ENCODE peak calls at places on chromosomes 12 and 14, in five cellular contexts. O is tibial artery; R is K562; P is effector memory CD8-positive, alpha-beta T cell; F is adipocyte. T is an unnamed sample.

GRCh38 chr14:59360923-59361794 is 104.0 kb downstream of the GPR135 start:
- DNase-seq in P (no peak), F (peak), O (peak), R (peak), T (peak)

GRCh38 chr12:56219840-56220239 is 1.9 kb downstream of the RNF41 start:
- DNase-seq in P (no peak), F (no peak), R (no peak), O (no peak), T (no peak)

GRCh38 chr14:56498112-56498511 is 81.5 kb upstream of the TMEM260 start:
- DNase-seq in O (no peak), F (no peak), P (no peak), R (no peak), T (no peak)

GRCh38 chr14:56491299-56492285 is 88.0 kb upstream of the TMEM260 start:
- DNase-seq in O (no peak), F (peak), P (peak), R (peak), T (peak)

GRCh38 chr12:68794653-68795253 is 13.2 kb upstream of the MDM2 start:
- DNase-seq in R (no peak), P (no peak), F (peak), O (no peak), T (no peak)

GRCh38 chr14:77892381-77892871 is 92.5 kb downstream of the ADCK1 start:
- DNase-seq in P (no peak), R (peak), O (no peak), F (no peak), T (no peak)

GRCh38 chr12:124299628-124300388 is 4.9 kb downstream of the RFLNA start:
- DNase-seq in F (no peak), O (no peak), P (no peak), R (no peak), T (no peak)

GRCh38 chr14:94601961-94602391 is 10.2 kb upstream of the SERPINA3 start:
- DNase-seq in R (peak), F (peak), P (no peak), O (peak), T (peak)

GRCh38 chr12:15276088-15276698 is 46.1 kb upstream of the PTPRO start:
- DNase-seq in R (peak), O (no peak), P (no peak), F (peak), T (no peak)

GRCh38 chr14:53948181-53948884 is 8.3 kb downstream of the BMP4 start:
- DNase-seq in P (no peak), R (no peak), F (no peak), O (no peak), T (no peak)

GRCh38 chr12:41624571-41624970 is 436.5 kb downstream of the PDZRN4 start:
- DNase-seq in P (no peak), R (no peak), F (no peak), O (no peak), T (no peak)

GRCh38 chr12:13154027-13154538 is 42.4 kb upstream of the EMP1 start:
- DNase-seq in P (no peak), F (peak), R (no peak), O (no peak), T (no peak)

GRCh38 chr12:24776856-24777255 is 172.0 kb downstream of the BCAT1 start:
- DNase-seq in R (no peak), F (peak), P (no peak), O (no peak), T (no peak)